ENCODE peak calls at places on chromosomes 3 and 15, in six cellular contexts. One of them, this sample, is unnamed.

GRCh38 chr15:66023322-66023972 is 154.2 kb downstream of the RAB11A start:
- DNase-seq in HCT116: no peak
- DNase-seq in Calu3: no peak
- DNase-seq in IMR-90: no peak
- DNase-seq in epithelial cell of esophagus: no peak
- DNase-seq in neural progenitor cell: peak
- DNase-seq in this sample: no peak

GRCh38 chr3:13685721-13686120 is 136.8 kb downstream of the FBLN2 start:
- DNase-seq in IMR-90: no peak
- DNase-seq in HCT116: no peak
- DNase-seq in epithelial cell of esophagus: no peak
- DNase-seq in neural progenitor cell: no peak
- DNase-seq in Calu3: no peak
- DNase-seq in this sample: no peak

GRCh38 chr3:22089284-22089683 is 338.3 kb upstream of the ZNF385D start:
- DNase-seq in HCT116: no peak
- DNase-seq in IMR-90: peak
- DNase-seq in epithelial cell of esophagus: peak
- DNase-seq in Calu3: peak
- DNase-seq in neural progenitor cell: peak
- DNase-seq in this sample: no peak

GRCh38 chr3:45819543-45819942 is 22.4 kb downstream of the LZTFL1 start:
- DNase-seq in HCT116: no peak
- DNase-seq in Calu3: no peak
- DNase-seq in neural progenitor cell: no peak
- DNase-seq in IMR-90: peak
- DNase-seq in epithelial cell of esophagus: peak
- DNase-seq in this sample: no peak

GRCh38 chr15:77426377-77426776 is 5.7 kb downstream of the HMG20A start:
- DNase-seq in neural progenitor cell: no peak
- DNase-seq in IMR-90: no peak
- DNase-seq in Calu3: no peak
- DNase-seq in HCT116: no peak
- DNase-seq in epithelial cell of esophagus: no peak
- DNase-seq in this sample: no peak

GRCh38 chr15:51172190-51172589 is 77.5 kb upstream of the TNFAIP8L3 start:
- DNase-seq in Calu3: no peak
- DNase-seq in IMR-90: peak
- DNase-seq in neural progenitor cell: no peak
- DNase-seq in epithelial cell of esophagus: no peak
- DNase-seq in HCT116: no peak
- DNase-seq in this sample: no peak

GRCh38 chr3:132231633-132232032 is 85.6 kb upstream of the ACP3 start:
- DNase-seq in epithelial cell of esophagus: peak
- DNase-seq in HCT116: peak
- DNase-seq in Calu3: peak
- DNase-seq in IMR-90: peak
- DNase-seq in neural progenitor cell: no peak
- DNase-seq in this sample: no peak

GRCh38 chr3:127680146-127680661 is 7.5 kb downstream of the ABTB1 start:
- DNase-seq in Calu3: no peak
- DNase-seq in IMR-90: no peak
- DNase-seq in neural progenitor cell: no peak
- DNase-seq in HCT116: no peak
- DNase-seq in epithelial cell of esophagus: no peak
- DNase-seq in this sample: peak

GRCh38 chr3:88188436-88188835 is 38.7 kb downstream of the C3orf38 start:
- DNase-seq in Calu3: no peak
- DNase-seq in IMR-90: no peak
- DNase-seq in HCT116: no peak
- DNase-seq in epithelial cell of esophagus: no peak
- DNase-seq in neural progenitor cell: no peak
- DNase-seq in this sample: no peak

GRCh38 chr3:135924506-135924905 is 41.0 kb upstream of the PPP2R3A start:
- DNase-seq in Calu3: no peak
- DNase-seq in HCT116: no peak
- DNase-seq in IMR-90: no peak
- DNase-seq in epithelial cell of esophagus: no peak
- DNase-seq in neural progenitor cell: no peak
- DNase-seq in this sample: no peak

GRCh38 chr3:135926664-135927063 is 38.9 kb upstream of the PPP2R3A start:
- DNase-seq in IMR-90: no peak
- DNase-seq in Calu3: no peak
- DNase-seq in HCT116: no peak
- DNase-seq in epithelial cell of esophagus: no peak
- DNase-seq in neural progenitor cell: no peak
- DNase-seq in this sample: no peak

GRCh38 chr3:135930243-135930642 is 35.3 kb upstream of the PPP2R3A start:
- DNase-seq in IMR-90: no peak
- DNase-seq in Calu3: no peak
- DNase-seq in HCT116: no peak
- DNase-seq in neural progenitor cell: no peak
- DNase-seq in epithelial cell of esophagus: no peak
- DNase-seq in this sample: no peak

GRCh38 chr3:135927170-135927569 is 38.4 kb upstream of the PPP2R3A start:
- DNase-seq in IMR-90: peak
- DNase-seq in neural progenitor cell: no peak
- DNase-seq in Calu3: no peak
- DNase-seq in HCT116: no peak
- DNase-seq in epithelial cell of esophagus: peak
- DNase-seq in this sample: no peak

DNA sequence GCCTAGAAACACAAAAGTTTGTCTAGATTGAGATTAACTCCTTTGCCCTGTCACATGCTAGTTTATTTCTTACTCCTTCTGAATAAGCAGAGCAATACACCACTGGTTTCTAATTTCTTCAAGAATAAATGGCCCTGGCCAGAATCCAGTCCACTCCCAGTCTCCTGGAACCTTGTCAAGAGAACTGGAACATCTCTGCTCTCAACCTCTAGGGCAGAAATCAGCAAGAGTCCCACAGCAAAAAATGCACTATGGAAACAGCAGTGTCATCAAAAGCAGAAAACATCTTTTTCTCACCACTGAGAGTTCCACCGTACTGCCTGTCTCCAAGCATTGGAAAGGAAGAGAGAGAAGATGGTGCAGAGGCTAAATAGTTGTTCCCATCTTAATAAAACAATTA is 35.9 kb upstream of the PPP2R3A start:
- DNase-seq in HCT116: no peak
- DNase-seq in epithelial cell of esophagus: no peak
- DNase-seq in neural progenitor cell: no peak
- DNase-seq in Calu3: no peak
- DNase-seq in IMR-90: peak
- DNase-seq in this sample: no peak
- TF ChIP-seq CTCF in HCT116: no peak
- TF ChIP-seq CTCF in epithelial cell of esophagus: peak
- TF ChIP-seq CTCF in neural progenitor cell: no peak
- TF ChIP-seq CTCF in Calu3: no peak
- TF ChIP-seq CTCF in IMR-90: no peak
- TF ChIP-seq CTCF in this sample: no peak

GRCh38 chr3:167872032-167872431 is 136.5 kb downstream of the SERPINI1 start:
- DNase-seq in IMR-90: no peak
- DNase-seq in HCT116: no peak
- DNase-seq in neural progenitor cell: no peak
- DNase-seq in Calu3: no peak
- DNase-seq in epithelial cell of esophagus: no peak
- DNase-seq in this sample: no peak
- TF ChIP-seq CTCF in IMR-90: no peak
- TF ChIP-seq CTCF in HCT116: no peak
- TF ChIP-seq CTCF in neural progenitor cell: no peak
- TF ChIP-seq CTCF in Calu3: no peak
- TF ChIP-seq CTCF in epithelial cell of esophagus: no peak
- TF ChIP-seq CTCF in this sample: no peak

DNA sequence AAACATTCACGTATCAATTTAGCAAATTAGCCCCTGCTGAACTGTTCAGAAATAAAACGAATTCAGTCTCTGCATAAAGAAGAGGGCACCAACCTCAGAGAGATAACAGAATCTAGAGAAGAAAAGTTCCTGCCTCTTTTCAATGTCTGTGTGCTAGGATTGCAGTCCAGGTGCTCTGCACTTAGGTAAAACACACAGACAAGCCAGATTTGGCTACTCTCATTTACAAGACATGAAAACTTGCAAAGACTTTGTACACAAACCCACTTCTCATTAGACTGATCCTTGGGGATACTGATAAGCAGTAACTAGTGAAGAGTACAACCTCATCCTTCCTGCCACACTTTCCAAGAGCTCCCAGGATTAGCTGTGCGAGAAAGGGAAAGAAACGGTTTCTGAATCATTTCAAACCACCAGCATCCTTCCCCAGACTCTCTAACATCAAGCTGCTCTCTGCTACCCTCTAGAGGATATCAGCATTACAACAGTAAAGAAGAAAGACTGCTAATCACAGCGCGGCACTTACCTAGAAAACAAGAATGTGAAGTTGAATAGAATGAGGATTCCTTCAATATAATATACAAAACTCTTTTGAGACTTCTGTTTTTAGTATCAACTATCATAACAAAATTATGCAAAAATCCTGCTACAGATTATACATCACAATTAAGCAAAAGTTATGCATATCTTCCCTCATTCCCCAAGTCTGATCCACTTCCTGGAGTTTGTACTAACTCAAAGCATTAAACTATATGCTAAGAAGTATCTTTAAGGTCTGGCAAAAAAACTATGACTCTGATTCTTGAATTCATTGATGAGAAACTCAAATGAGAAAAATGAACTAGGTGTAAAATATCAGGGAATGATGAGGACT is 306.4 kb downstream of the MAGI1 start:
- DNase-seq in IMR-90: peak
- DNase-seq in Calu3: peak
- DNase-seq in neural progenitor cell: peak
- DNase-seq in epithelial cell of esophagus: peak
- DNase-seq in HCT116: peak
- DNase-seq in this sample: no peak
- TF ChIP-seq CTCF in IMR-90: peak
- TF ChIP-seq CTCF in Calu3: peak
- TF ChIP-seq CTCF in neural progenitor cell: peak
- TF ChIP-seq CTCF in epithelial cell of esophagus: peak
- TF ChIP-seq CTCF in HCT116: peak
- TF ChIP-seq CTCF in this sample: peak

GRCh38 chr3:33732394-33732793 is 14.3 kb upstream of the CLASP2 start:
- DNase-seq in epithelial cell of esophagus: no peak
- DNase-seq in Calu3: no peak
- DNase-seq in IMR-90: no peak
- DNase-seq in HCT116: no peak
- DNase-seq in neural progenitor cell: no peak
- DNase-seq in this sample: no peak
- TF ChIP-seq CTCF in epithelial cell of esophagus: peak
- TF ChIP-seq CTCF in Calu3: peak
- TF ChIP-seq CTCF in IMR-90: no peak
- TF ChIP-seq CTCF in HCT116: no peak
- TF ChIP-seq CTCF in neural progenitor cell: peak
- TF ChIP-seq CTCF in this sample: peak

DNA sequence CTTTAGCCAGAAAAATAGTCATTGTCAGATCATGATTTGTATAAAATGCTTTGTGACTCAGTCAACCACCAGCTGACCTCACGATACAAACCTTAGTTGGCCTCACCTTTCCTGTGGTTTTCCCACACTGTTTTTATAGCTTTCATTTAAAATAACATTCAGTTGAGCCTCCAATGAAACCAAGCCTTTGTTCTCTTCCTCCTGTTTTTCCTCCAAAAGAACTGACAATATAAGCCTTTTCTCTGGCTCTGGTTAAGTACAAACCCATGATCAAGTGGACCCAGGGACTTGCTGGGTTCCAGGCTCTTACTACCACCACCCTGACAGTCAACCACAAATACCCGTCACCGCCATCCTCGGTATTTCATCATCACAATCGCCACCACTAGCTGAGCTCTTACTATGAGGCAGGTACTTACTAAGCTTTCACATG is 81.7 kb downstream of the TAMM41 start:
- DNase-seq in HCT116: peak
- DNase-seq in IMR-90: peak
- DNase-seq in epithelial cell of esophagus: peak
- DNase-seq in neural progenitor cell: no peak
- DNase-seq in Calu3: peak
- DNase-seq in this sample: no peak
- TF ChIP-seq CTCF in HCT116: no peak
- TF ChIP-seq CTCF in IMR-90: no peak
- TF ChIP-seq CTCF in epithelial cell of esophagus: no peak
- TF ChIP-seq CTCF in neural progenitor cell: no peak
- TF ChIP-seq CTCF in Calu3: no peak
- TF ChIP-seq CTCF in this sample: no peak

GRCh38 chr15:40892449-40893012 is 1.7 kb upstream of the VPS18 start:
- DNase-seq in Calu3: no peak
- DNase-seq in neural progenitor cell: no peak
- DNase-seq in HCT116: no peak
- DNase-seq in epithelial cell of esophagus: no peak
- DNase-seq in IMR-90: no peak
- DNase-seq in this sample: no peak

GRCh38 chr15:40893733-40894688 is at the start of gene VPS18:
- DNase-seq in HCT116: peak
- DNase-seq in Calu3: peak
- DNase-seq in IMR-90: peak
- DNase-seq in epithelial cell of esophagus: peak
- DNase-seq in neural progenitor cell: peak
- DNase-seq in this sample: peak

GRCh38 chr15:40893019-40893723 is 1.1 kb upstream of the VPS18 start:
- DNase-seq in Calu3: no peak
- DNase-seq in IMR-90: no peak
- DNase-seq in neural progenitor cell: no peak
- DNase-seq in HCT116: no peak
- DNase-seq in epithelial cell of esophagus: peak
- DNase-seq in this sample: no peak

GRCh38 chr15:40891810-40892448 is 2.3 kb upstream of the VPS18 start:
- DNase-seq in HCT116: peak
- DNase-seq in neural progenitor cell: peak
- DNase-seq in IMR-90: peak
- DNase-seq in epithelial cell of esophagus: peak
- DNase-seq in Calu3: peak
- DNase-seq in this sample: peak

DNA sequence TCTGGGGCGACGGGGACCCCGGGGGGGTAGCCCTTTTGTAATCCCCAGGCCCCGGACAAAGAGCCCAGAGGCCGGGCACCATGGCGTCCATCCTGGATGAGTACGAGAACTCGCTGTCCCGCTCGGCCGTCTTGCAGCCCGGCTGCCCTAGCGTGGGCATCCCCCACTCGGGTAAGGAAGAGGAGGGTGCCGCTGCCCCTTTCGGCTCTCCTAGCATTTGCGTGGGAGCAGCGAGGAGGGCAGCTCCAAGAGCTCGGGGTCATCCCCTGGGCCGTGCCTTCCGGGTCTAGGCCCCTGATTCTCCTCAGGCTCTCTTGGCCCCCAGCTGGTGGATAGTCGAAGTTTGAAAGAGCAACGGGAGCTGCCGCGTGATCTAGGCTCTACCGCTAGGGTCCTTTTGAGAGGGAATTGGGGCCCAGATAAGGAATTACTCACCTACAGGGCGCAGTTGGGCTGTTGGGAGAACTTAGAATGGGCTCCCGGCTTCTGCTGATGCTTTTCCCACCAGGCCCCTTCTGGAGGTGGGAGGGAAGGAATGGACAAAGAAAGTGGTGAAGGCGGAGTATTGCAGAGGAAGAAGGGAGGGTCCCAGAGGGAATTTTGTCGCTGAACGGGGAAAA is 549 bp downstream of the VPS18 start:
- DNase-seq in HCT116: peak
- DNase-seq in epithelial cell of esophagus: peak
- DNase-seq in IMR-90: peak
- DNase-seq in neural progenitor cell: peak
- DNase-seq in Calu3: peak
- DNase-seq in this sample: peak
- TF ChIP-seq CTCF in HCT116: peak
- TF ChIP-seq CTCF in epithelial cell of esophagus: peak
- TF ChIP-seq CTCF in IMR-90: peak
- TF ChIP-seq CTCF in neural progenitor cell: peak
- TF ChIP-seq CTCF in Calu3: peak
- TF ChIP-seq CTCF in this sample: no peak